ENCODE peak calls at places on chromosomes 7 and 10, in four cellular contexts. S, P, H and V are unnamed samples.

GRCh38 chr10:5485948-5486851 is 13.2 kb downstream of the CALML5 start:
- DNase-seq in P (no peak), S (no peak), H (no peak), V (no peak)

GRCh38 chr10:126839094-126839761 is 66.0 kb upstream of the DOCK1 start:
- DNase-seq in P (no peak), H (no peak), S (no peak), V (no peak)

GRCh38 chr10:43140414-43140813 is 2.2 kb downstream of the CSGALNACT2 start:
- DNase-seq in S (no peak), P (no peak), H (peak), V (no peak)

GRCh38 chr7:159099217-159099655 is 45.4 kb downstream of the VIPR2 start:
- DNase-seq in S (peak), P (no peak), H (no peak), V (no peak)

GRCh38 chr10:99908512-99908911 is 101.2 kb downstream of the DNMBP start:
- DNase-seq in H (no peak), P (no peak), S (no peak), V (no peak)

GRCh38 chr10:67618116-67618515 is 77.9 kb downstream of the CTNNA3 start:
- DNase-seq in S (no peak), H (peak), P (no peak), V (no peak)

GRCh38 chr10:32417906-32418547 is 27.9 kb upstream of the CCDC7 start:
- DNase-seq in H (peak), S (no peak), P (no peak), V (no peak)

GRCh38 chr10:31381766-31382316 is 62.8 kb downstream of the ZEB1 start:
- DNase-seq in H (peak), S (peak), P (no peak), V (no peak)

GRCh38 chr10:75959209-75959608 is 527.8 kb downstream of the LRMDA start:
- DNase-seq in S (no peak), P (no peak), H (peak), V (no peak)

GRCh38 chr10:133134411-133135115 is 25.5 kb upstream of the KNDC1 start:
- DNase-seq in S (peak), P (no peak), H (no peak), V (no peak)

GRCh38 chr10:23512355-23513058 is 73.6 kb downstream of the OTUD1 start:
- DNase-seq in S (no peak), H (peak), P (no peak), V (no peak)

GRCh38 chr10:122267849-122268737 is 3.0 kb upstream of the BTBD16 start:
- DNase-seq in S (no peak), P (peak), H (peak), V (peak)

GRCh38 chr7:38451840-38452239 is 178.4 kb upstream of the TARP start:
- DNase-seq in S (no peak), P (no peak), H (peak), V (no peak)

GRCh38 chr7:115269486-115269885 is 347.6 kb downstream of the MDFIC start:
- DNase-seq in S (no peak), H (no peak), P (no peak), V (no peak)

GRCh38 chr10:89744021-89744420 is 42.6 kb downstream of the KIF20B start:
- DNase-seq in H (peak), S (no peak), P (no peak), V (no peak)

GRCh38 chr7:42831051-42831952 is 80.6 kb downstream of the C7orf25 start:
- DNase-seq in H (peak), P (peak), S (no peak), V (no peak)

GRCh38 chr10:81575007-81575406 is 300.0 kb upstream of the NRG3 start:
- DNase-seq in P (no peak), H (no peak), S (no peak), V (no peak)

GRCh38 chr10:31321396-31321941 is 2.5 kb downstream of the ZEB1 start:
- DNase-seq in H (peak), S (no peak), P (no peak), V (no peak)

GRCh38 chr7:3482147-3482921 is 181.3 kb downstream of the SDK1 start:
- DNase-seq in P (no peak), S (no peak), H (peak), V (no peak)

GRCh38 chr10:89490589-89491335 is 44.6 kb downstream of the SLC16A12 start:
- DNase-seq in P (no peak), S (no peak), H (no peak), V (no peak)

GRCh38 chr10:68876246-68876918 is 24.7 kb upstream of the DDX50 start:
- DNase-seq in S (no peak), P (no peak), H (peak), V (no peak)

GRCh38 chr7:29649010-29649716 is 85.5 kb downstream of the PRR15 start:
- DNase-seq in P (no peak), H (no peak), S (no peak), V (no peak)

GRCh38 chr10:52653510-52653909 is 119.1 kb downstream of the MBL2 start:
- DNase-seq in H (peak), P (no peak), S (no peak), V (no peak)

GRCh38 chr7:135573541-135573940 is 15.8 kb downstream of the NUP205 start:
- DNase-seq in H (no peak), S (no peak), P (no peak), V (no peak)

GRCh38 chr7:42254217-42254616 is 17.2 kb upstream of the GLI3 start:
- DNase-seq in P (no peak), H (peak), S (no peak), V (no peak)

GRCh38 chr7:150396426-150397375 is 17.6 kb downstream of the ZNF775 start:
- DNase-seq in H (no peak), S (no peak), P (no peak), V (no peak)

GRCh38 chr7:125618516-125618915 is 688.9 kb upstream of the POT1 start:
- DNase-seq in H (no peak), P (no peak), S (no peak), V (no peak)
- TF ChIP-seq CTCF in H (no peak), P (no peak), S (no peak), V (no peak)

GRCh38 chr10:96720422-96721206 is at the start of gene PIK3AP1:
- DNase-seq in P (peak), H (no peak), S (peak), V (peak)

GRCh38 chr10:96721207-96721572 is 876 bp upstream of the PIK3AP1 start:
- DNase-seq in H (no peak), S (no peak), P (no peak), V (no peak)

GRCh38 chr10:96719850-96720421 is 378 bp downstream of the PIK3AP1 start:
- DNase-seq in P (peak), H (no peak), S (peak), V (peak)

GRCh38 chr10:96718304-96718990 is 1.9 kb downstream of the PIK3AP1 start:
- DNase-seq in P (no peak), S (no peak), H (no peak), V (no peak)

GRCh38 chr10:96719205-96719604 is 1.1 kb downstream of the PIK3AP1 start:
- DNase-seq in H (no peak), S (no peak), P (no peak), V (no peak)
- TF ChIP-seq CTCF in H (no peak), S (no peak), P (no peak), V (no peak)

DNA sequence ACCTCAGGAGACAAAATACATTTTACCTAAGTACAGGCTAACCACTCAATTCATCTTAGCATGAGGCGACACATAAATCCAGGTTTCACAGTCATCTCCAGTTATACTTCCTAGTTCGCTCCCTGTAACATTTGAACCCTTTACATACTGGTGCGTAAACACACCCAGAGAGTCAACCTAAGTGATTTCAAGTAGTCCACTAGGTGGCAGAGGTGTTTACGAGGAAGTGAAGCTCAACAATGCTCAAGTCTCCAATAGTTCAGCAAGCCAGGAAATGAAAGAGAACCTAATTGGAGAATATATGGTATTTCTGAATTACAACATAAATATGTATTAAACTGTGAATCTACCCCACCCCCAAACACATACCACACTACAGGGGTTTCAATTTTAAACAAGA is 76.3 kb upstream of the ABCB5 start:
- DNase-seq in P (no peak), S (no peak), H (no peak), V (no peak)
- TF ChIP-seq CTCF in P (no peak), S (no peak), H (peak), V (no peak)

GRCh38 chr7:83646027-83646426 is 2.9 kb downstream of the SEMA3E start:
- DNase-seq in H (no peak), S (no peak), P (no peak), V (no peak)

GRCh38 chr7:83643754-83644153 is 5.2 kb downstream of the SEMA3E start:
- DNase-seq in S (no peak), H (no peak), P (no peak), V (no peak)

GRCh38 chr7:83649701-83650100 is 762 bp upstream of the SEMA3E start:
- DNase-seq in S (no peak), P (no peak), H (no peak), V (no peak)

GRCh38 chr7:83652481-83652880 is 3.5 kb upstream of the SEMA3E start:
- DNase-seq in H (no peak), P (no peak), S (no peak), V (no peak)

GRCh38 chr7:83648464-83649241 is at the start of gene SEMA3E:
- DNase-seq in S (no peak), P (peak), H (peak), V (no peak)
- TF ChIP-seq CTCF in S (no peak), P (no peak), H (no peak), V (no peak)

GRCh38 chr7:128919881-128920789 is 9.6 kb upstream of the KCP start:
- DNase-seq in H (no peak), S (no peak), P (no peak), V (no peak)
- TF ChIP-seq CTCF in H (no peak), S (no peak), P (no peak), V (no peak)